ENCODE peak calls at places on chromosomes 13 and 19, in eight cellular contexts. One of them, this sample, is unnamed.

GRCh38 chr13:66001136-66001535 is 1229.0 kb downstream of the PCDH9 start:
- DNase-seq in thyroid gland: no peak
- DNase-seq in adrenal gland: no peak
- DNase-seq in uterus: no peak
- DNase-seq in tibial nerve: no peak
- DNase-seq in Peyer's patch: no peak
- DNase-seq in IMR-90: no peak
- DNase-seq in A549: no peak
- DNase-seq in this sample: no peak

GRCh38 chr19:7450243-7451223 is 38.3 kb downstream of the PEX11G start:
- DNase-seq in thyroid gland: no peak
- DNase-seq in adrenal gland: no peak
- DNase-seq in uterus: no peak
- DNase-seq in tibial nerve: no peak
- DNase-seq in Peyer's patch: no peak
- DNase-seq in IMR-90: peak
- DNase-seq in A549: no peak
- DNase-seq in this sample: no peak

GRCh38 chr19:46724468-46724867 is 7.6 kb upstream of the PRKD2 start:
- DNase-seq in thyroid gland: no peak
- DNase-seq in adrenal gland: no peak
- DNase-seq in uterus: no peak
- DNase-seq in tibial nerve: no peak
- DNase-seq in Peyer's patch: no peak
- DNase-seq in IMR-90: no peak
- DNase-seq in A549: no peak
- DNase-seq in this sample: no peak

GRCh38 chr19:30112171-30112570 is 170.1 kb downstream of the URI1 start:
- DNase-seq in thyroid gland: no peak
- DNase-seq in adrenal gland: no peak
- DNase-seq in uterus: no peak
- DNase-seq in tibial nerve: no peak
- DNase-seq in Peyer's patch: no peak
- DNase-seq in IMR-90: no peak
- DNase-seq in A549: no peak
- DNase-seq in this sample: no peak

GRCh38 chr13:113192902-113193301 is 15.6 kb downstream of the PCID2 start:
- DNase-seq in thyroid gland: no peak
- DNase-seq in adrenal gland: no peak
- DNase-seq in uterus: no peak
- DNase-seq in tibial nerve: no peak
- DNase-seq in Peyer's patch: no peak
- DNase-seq in IMR-90: peak
- DNase-seq in A549: no peak
- DNase-seq in this sample: peak

GRCh38 chr19:2984196-2984490 is 6.8 kb downstream of the TLE6 start:
- DNase-seq in thyroid gland: no peak
- DNase-seq in adrenal gland: no peak
- DNase-seq in uterus: no peak
- DNase-seq in tibial nerve: no peak
- DNase-seq in Peyer's patch: no peak
- DNase-seq in IMR-90: no peak
- DNase-seq in A549: no peak
- DNase-seq in this sample: no peak

GRCh38 chr13:34719060-34719875 is 222.8 kb upstream of the NBEA start:
- DNase-seq in thyroid gland: no peak
- DNase-seq in adrenal gland: no peak
- DNase-seq in uterus: no peak
- DNase-seq in tibial nerve: no peak
- DNase-seq in Peyer's patch: no peak
- DNase-seq in IMR-90: no peak
- DNase-seq in A549: no peak
- DNase-seq in this sample: no peak

GRCh38 chr13:22736084-22736767 is 444.6 kb upstream of the SGCG start:
- DNase-seq in thyroid gland: no peak
- DNase-seq in adrenal gland: no peak
- DNase-seq in uterus: no peak
- DNase-seq in tibial nerve: no peak
- DNase-seq in Peyer's patch: no peak
- DNase-seq in IMR-90: no peak
- DNase-seq in A549: no peak
- DNase-seq in this sample: no peak

GRCh38 chr13:113327391-113327765 is 30.3 kb downstream of the LAMP1 start:
- DNase-seq in thyroid gland: no peak
- DNase-seq in adrenal gland: no peak
- DNase-seq in uterus: no peak
- DNase-seq in tibial nerve: no peak
- DNase-seq in Peyer's patch: no peak
- DNase-seq in IMR-90: no peak
- DNase-seq in A549: no peak
- DNase-seq in this sample: no peak

GRCh38 chr19:50311723-50312635 is 17.2 kb downstream of the KCNC3 start:
- DNase-seq in thyroid gland: peak
- DNase-seq in adrenal gland: no peak
- DNase-seq in uterus: no peak
- DNase-seq in tibial nerve: no peak
- DNase-seq in Peyer's patch: no peak
- DNase-seq in IMR-90: no peak
- DNase-seq in A549: peak
- DNase-seq in this sample: no peak

GRCh38 chr19:31548941-31549340 is 199.7 kb upstream of the TSHZ3 start:
- DNase-seq in thyroid gland: peak
- DNase-seq in adrenal gland: no peak
- DNase-seq in uterus: no peak
- DNase-seq in tibial nerve: no peak
- DNase-seq in Peyer's patch: no peak
- DNase-seq in IMR-90: peak
- DNase-seq in A549: peak
- DNase-seq in this sample: no peak

GRCh38 chr13:52374389-52374788 is 31.6 kb downstream of the THSD1 start:
- DNase-seq in thyroid gland: no peak
- DNase-seq in adrenal gland: no peak
- DNase-seq in uterus: no peak
- DNase-seq in tibial nerve: no peak
- DNase-seq in Peyer's patch: no peak
- DNase-seq in IMR-90: no peak
- DNase-seq in A549: no peak
- DNase-seq in this sample: no peak

GRCh38 chr13:85995788-85996418 is 196.7 kb upstream of the SLITRK6 start:
- DNase-seq in thyroid gland: no peak
- DNase-seq in adrenal gland: no peak
- DNase-seq in uterus: no peak
- DNase-seq in tibial nerve: no peak
- DNase-seq in Peyer's patch: no peak
- DNase-seq in IMR-90: no peak
- DNase-seq in A549: no peak
- DNase-seq in this sample: no peak

GRCh38 chr13:113636266-113636963 is 21.6 kb downstream of the ATP4B start:
- DNase-seq in thyroid gland: no peak
- DNase-seq in adrenal gland: no peak
- DNase-seq in uterus: no peak
- DNase-seq in tibial nerve: no peak
- DNase-seq in Peyer's patch: peak
- DNase-seq in IMR-90: no peak
- DNase-seq in A549: no peak
- DNase-seq in this sample: no peak

GRCh38 chr19:46068345-46069258 is 27.8 kb upstream of the IGFL4 start:
- DNase-seq in thyroid gland: no peak
- DNase-seq in adrenal gland: peak
- DNase-seq in uterus: no peak
- DNase-seq in tibial nerve: no peak
- DNase-seq in Peyer's patch: peak
- DNase-seq in IMR-90: peak
- DNase-seq in A549: peak
- DNase-seq in this sample: no peak

GRCh38 chr13:110303644-110304043 is 3.3 kb downstream of the COL4A1 start:
- DNase-seq in thyroid gland: no peak
- DNase-seq in adrenal gland: peak
- DNase-seq in uterus: no peak
- DNase-seq in tibial nerve: no peak
- DNase-seq in Peyer's patch: no peak
- DNase-seq in IMR-90: no peak
- DNase-seq in A549: no peak
- DNase-seq in this sample: no peak

GRCh38 chr19:47006496-47006895 is 13.1 kb upstream of the NPAS1 start:
- DNase-seq in thyroid gland: no peak
- DNase-seq in adrenal gland: no peak
- DNase-seq in uterus: no peak
- DNase-seq in tibial nerve: no peak
- DNase-seq in Peyer's patch: no peak
- DNase-seq in IMR-90: no peak
- DNase-seq in A549: no peak
- DNase-seq in this sample: no peak

GRCh38 chr19:15154002-15154612 is 46.7 kb downstream of the NOTCH3 start:
- DNase-seq in thyroid gland: no peak
- DNase-seq in adrenal gland: no peak
- DNase-seq in uterus: no peak
- DNase-seq in tibial nerve: peak
- DNase-seq in Peyer's patch: peak
- DNase-seq in IMR-90: peak
- DNase-seq in A549: peak
- DNase-seq in this sample: peak

GRCh38 chr13:102555914-102556553 is 40.8 kb upstream of the TPP2 start:
- DNase-seq in thyroid gland: no peak
- DNase-seq in adrenal gland: no peak
- DNase-seq in uterus: no peak
- DNase-seq in tibial nerve: no peak
- DNase-seq in Peyer's patch: no peak
- DNase-seq in IMR-90: peak
- DNase-seq in A549: peak
- DNase-seq in this sample: peak

GRCh38 chr13:32261567-32261966 is 53.6 kb downstream of the ZAR1L start:
- DNase-seq in thyroid gland: peak
- DNase-seq in adrenal gland: peak
- DNase-seq in uterus: peak
- DNase-seq in tibial nerve: peak
- DNase-seq in Peyer's patch: peak
- DNase-seq in IMR-90: peak
- DNase-seq in A549: no peak
- DNase-seq in this sample: peak

GRCh38 chr19:19138110-19138981 is at the start of gene TMEM161A:
- DNase-seq in thyroid gland: peak
- DNase-seq in adrenal gland: peak
- DNase-seq in uterus: peak
- DNase-seq in tibial nerve: peak
- DNase-seq in Peyer's patch: peak
- DNase-seq in IMR-90: peak
- DNase-seq in A549: peak
- DNase-seq in this sample: peak
- TF ChIP-seq POLR2A in thyroid gland: peak
- TF ChIP-seq POLR2A in adrenal gland: peak
- TF ChIP-seq POLR2A in uterus: peak
- TF ChIP-seq POLR2A in tibial nerve: peak
- TF ChIP-seq POLR2A in Peyer's patch: no peak
- TF ChIP-seq POLR2A in IMR-90: peak
- TF ChIP-seq POLR2A in A549: peak
- TF ChIP-seq POLR2A in this sample: peak

DNA sequence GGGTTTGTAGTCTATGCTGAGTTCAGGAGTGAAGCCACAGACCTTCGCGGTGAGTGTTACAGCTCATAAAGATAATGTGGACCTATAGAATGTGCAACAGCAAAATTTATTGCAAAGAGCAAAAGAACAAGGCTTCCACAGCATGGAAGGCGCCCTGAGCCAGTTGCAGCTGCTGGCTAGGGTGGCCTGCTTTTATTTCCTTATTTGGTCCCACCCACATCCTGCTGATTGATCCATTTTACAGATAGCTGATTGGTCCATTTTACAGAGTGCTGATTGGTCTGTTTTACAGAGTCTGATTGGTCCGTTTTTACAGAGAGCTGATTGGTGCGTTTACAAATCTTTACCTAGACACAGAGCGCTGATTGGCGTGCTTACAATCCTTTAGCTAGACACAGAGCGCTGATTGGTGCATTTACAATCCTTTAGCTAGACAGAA is 4.2 kb upstream of the MIA start:
- DNase-seq in thyroid gland: no peak
- DNase-seq in adrenal gland: no peak
- DNase-seq in uterus: no peak
- DNase-seq in tibial nerve: no peak
- DNase-seq in Peyer's patch: no peak
- DNase-seq in IMR-90: no peak
- DNase-seq in A549: peak
- DNase-seq in this sample: peak
- TF ChIP-seq POLR2A in thyroid gland: no peak
- TF ChIP-seq POLR2A in adrenal gland: no peak
- TF ChIP-seq POLR2A in uterus: no peak
- TF ChIP-seq POLR2A in tibial nerve: no peak
- TF ChIP-seq POLR2A in Peyer's patch: no peak
- TF ChIP-seq POLR2A in IMR-90: no peak
- TF ChIP-seq POLR2A in A549: no peak
- TF ChIP-seq POLR2A in this sample: no peak

DNA sequence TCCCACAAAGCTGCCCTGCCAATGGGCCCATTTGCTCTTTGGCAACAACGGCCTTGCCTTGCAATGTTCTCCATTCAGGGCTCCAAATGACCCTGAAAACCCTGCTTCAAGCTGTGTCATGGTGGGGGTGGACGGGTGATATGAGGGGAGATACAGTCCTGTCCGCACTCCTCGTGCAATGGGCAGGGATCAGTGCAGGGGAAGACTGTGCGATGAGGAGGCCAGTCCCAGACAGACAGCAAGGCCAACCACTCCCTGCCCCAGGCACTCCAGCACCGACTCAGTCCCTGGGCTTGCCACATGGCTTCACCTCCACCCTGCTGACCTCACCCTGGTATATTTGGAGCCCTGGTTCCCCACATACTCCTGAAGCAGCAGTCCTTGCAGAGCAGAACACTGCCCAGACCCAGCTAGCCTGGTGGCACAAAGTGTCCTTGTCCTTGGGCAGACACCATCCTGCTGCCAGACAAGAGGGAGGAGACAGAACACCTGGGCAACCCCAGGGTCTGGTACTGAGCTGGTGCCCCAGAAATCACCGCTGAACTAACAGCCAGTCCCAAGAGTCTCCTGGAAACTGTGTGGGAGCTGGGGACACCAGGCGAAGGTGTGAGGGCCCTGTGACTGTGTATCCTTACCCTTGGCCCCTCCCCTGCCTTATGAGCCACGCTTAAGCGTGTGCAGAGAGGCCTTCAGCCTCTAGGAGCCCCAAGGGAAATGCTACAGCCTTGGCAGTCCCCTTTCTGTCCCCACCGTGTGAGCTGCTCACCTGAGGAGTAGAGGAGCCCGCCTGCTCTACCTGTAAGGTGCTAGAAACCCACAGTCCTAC is 9.1 kb upstream of the SLC35E1 start:
- DNase-seq in thyroid gland: no peak
- DNase-seq in adrenal gland: peak
- DNase-seq in uterus: no peak
- DNase-seq in tibial nerve: no peak
- DNase-seq in Peyer's patch: no peak
- DNase-seq in IMR-90: no peak
- DNase-seq in A549: no peak
- DNase-seq in this sample: peak
- TF ChIP-seq POLR2A in thyroid gland: no peak
- TF ChIP-seq POLR2A in adrenal gland: peak
- TF ChIP-seq POLR2A in uterus: no peak
- TF ChIP-seq POLR2A in tibial nerve: no peak
- TF ChIP-seq POLR2A in Peyer's patch: no peak
- TF ChIP-seq POLR2A in IMR-90: no peak
- TF ChIP-seq POLR2A in A549: no peak
- TF ChIP-seq POLR2A in this sample: no peak

GRCh38 chr19:57279418-57280164 is 694 bp upstream of the ZNF460 start:
- DNase-seq in thyroid gland: peak
- DNase-seq in adrenal gland: peak
- DNase-seq in uterus: peak
- DNase-seq in tibial nerve: peak
- DNase-seq in Peyer's patch: peak
- DNase-seq in IMR-90: peak
- DNase-seq in A549: peak
- DNase-seq in this sample: peak
- TF ChIP-seq POLR2A in thyroid gland: peak
- TF ChIP-seq POLR2A in adrenal gland: peak
- TF ChIP-seq POLR2A in uterus: no peak
- TF ChIP-seq POLR2A in tibial nerve: no peak
- TF ChIP-seq POLR2A in Peyer's patch: peak
- TF ChIP-seq POLR2A in IMR-90: peak
- TF ChIP-seq POLR2A in A549: peak
- TF ChIP-seq POLR2A in this sample: peak

This sample was measured in erythroblast.